ENCODE peak calls at places on chromosomes 3 and 15, in six cellular contexts. V is GM13977; E is astrocyte of the spinal cord; S is endothelial cell; Z is AG20443; D is CD4-positive, alpha-beta T cell. L is an unnamed sample.

GRCh38 chr15:73997986-73998385 is 3.5 kb downstream of the PML start:
- DNase-seq in V (no peak), E (no peak), S (no peak), Z (no peak), D (no peak), L (no peak)

GRCh38 chr15:92958105-92958504 is 58.0 kb downstream of the CHD2 start:
- DNase-seq in V (no peak), E (peak; percentile 69), S (no peak), Z (no peak), D (peak; percentile 13), L (no peak)

GRCh38 chr3:43531835-43532234 is 90.0 kb downstream of the ANO10 start:
- DNase-seq in V (no peak), E (peak; percentile 44), S (no peak), Z (peak; percentile 67), D (no peak), L (no peak)

GRCh38 chr15:33089878-33090757 is 104.4 kb downstream of the FMN1 start:
- DNase-seq in V (no peak), E (peak; percentile 75), S (no peak), Z (no peak), D (no peak), L (no peak)

GRCh38 chr3:69009559-69010410 is 3.7 kb downstream of the EOGT start:
- DNase-seq in V (no peak), E (peak; percentile 88), S (peak; percentile 20), Z (peak; percentile 84), D (no peak), L (no peak)

GRCh38 chr3:33694944-33695343 is 23.1 kb downstream of the CLASP2 start:
- DNase-seq in V (no peak), E (no peak), S (no peak), Z (no peak), D (no peak), L (no peak)

GRCh38 chr3:183085634-183086390 is 13.5 kb downstream of the MCCC1 start:
- DNase-seq in V (no peak), E (peak; percentile 48), S (peak; percentile 35), Z (no peak), D (no peak), L (no peak)

GRCh38 chr3:71813704-71814103 is 28.8 kb upstream of the PROK2 start:
- DNase-seq in V (no peak), E (no peak), S (no peak), Z (no peak), D (no peak), L (no peak)

GRCh38 chr15:94972314-94972713 is 741.0 kb downstream of the MCTP2 start:
- DNase-seq in V (no peak), E (peak; percentile 0), S (no peak), Z (peak; percentile 29), D (no peak), L (no peak)

GRCh38 chr3:143644370-143645089 is 203.7 kb downstream of the SLC9A9 start:
- DNase-seq in V (peak; percentile 42), E (peak; percentile 88), S (peak; percentile 65), Z (peak; percentile 83), D (no peak), L (no peak)

GRCh38 chr15:63381301-63382192 is at the start of gene CA12:
- DNase-seq in V (no peak), E (peak; percentile 66), S (peak; percentile 28), Z (peak; percentile 53), D (no peak), L (no peak)

GRCh38 chr3:195806211-195806915 is 5.4 kb downstream of the MUC4 start:
- DNase-seq in V (no peak), E (no peak), S (no peak), Z (no peak), D (no peak), L (no peak)